ENCODE peak calls at places on chromosomes 13 and 19, in ten cellular contexts. X is central memory CD4-positive, alpha-beta T cell; S is GM12891; N is Kasumi-1; T is stromal cell of bone marrow; V is activated CD4-positive, alpha-beta T cell treated with anti-CD3 and anti-CD28 coated beads, Interleukin-2, amount 10 ng/mL, durations not matched to agents 7 days and 5 days; K is NCI-H2081; G is neural crest cell; B is CMK; U is GM18507. D is an unnamed sample.

GRCh38 chr19:13160557-13160956 is 10.3 kb downstream of the IER2 start:
- DNase-seq in N (no peak), B (no peak), U (no peak), K (no peak), V (no peak), S (no peak), T (no peak), G (no peak), X (no peak), D (no peak)

GRCh38 chr13:92838786-92839185 is 387.8 kb upstream of the GPC6 start:
- DNase-seq in U (no peak), X (no peak), T (peak), S (no peak), K (no peak), G (no peak), N (no peak), V (no peak), B (no peak), D (peak)

GRCh38 chr13:24290280-24290932 is 19.0 kb upstream of the C1QTNF9 start:
- DNase-seq in T (no peak), S (no peak), K (no peak), G (no peak), B (no peak), U (no peak), X (no peak), V (no peak), N (no peak), D (no peak)

GRCh38 chr19:33727331-33728028 is 69.2 kb upstream of the KCTD15 start:
- DNase-seq in B (no peak), V (no peak), X (no peak), N (no peak), K (no peak), S (no peak), G (no peak), U (no peak), T (no peak), D (no peak)

GRCh38 chr19:1016647-1017114 is 4.2 kb downstream of the TMEM259 start:
- DNase-seq in G (no peak), B (no peak), S (no peak), N (no peak), V (no peak), X (no peak), T (no peak), U (no peak), K (no peak), D (no peak)

GRCh38 chr13:74930402-74931165 is 551.4 kb downstream of the TBC1D4 start:
- DNase-seq in B (no peak), X (no peak), T (peak), G (no peak), U (no peak), V (no peak), S (no peak), N (no peak), K (no peak), D (peak)

GRCh38 chr19:54255105-54255775 is 1.8 kb downstream of the LILRB5 start:
- DNase-seq in V (no peak), X (no peak), G (no peak), K (no peak), N (no peak), S (no peak), U (no peak), T (no peak), B (no peak), D (no peak)

GRCh38 chr19:55857149-55857548 is 20.8 kb downstream of the NLRP4 start:
- DNase-seq in B (no peak), X (no peak), G (no peak), V (no peak), N (peak), U (no peak), T (no peak), S (no peak), K (no peak), D (no peak)

GRCh38 chr13:35855531-35856019 is 275.6 kb downstream of the DCLK1 start:
- DNase-seq in U (no peak), S (no peak), X (no peak), K (peak), T (no peak), N (no peak), G (no peak), V (no peak), B (no peak), D (no peak)

GRCh38 chr19:56294557-56294956 is 20.1 kb downstream of the ZSCAN5A start:
- DNase-seq in N (no peak), B (no peak), X (no peak), K (peak), G (no peak), S (no peak), V (no peak), U (no peak), T (no peak), D (no peak)

GRCh38 chr19:3206216-3206953 is 18.1 kb upstream of the CELF5 start:
- DNase-seq in K (no peak), G (no peak), B (no peak), U (no peak), N (no peak), X (no peak), T (no peak), V (no peak), S (no peak), D (no peak)

GRCh38 chr19:2230807-2231533 is 5.2 kb downstream of the PLEKHJ1 start:
- DNase-seq in X (no peak), B (no peak), U (no peak), K (no peak), S (no peak), V (no peak), N (no peak), T (no peak), G (no peak), D (no peak)

GRCh38 chr19:2289714-2290435 is 7.9 kb upstream of the PEAK3 start:
- DNase-seq in S (peak), V (peak), T (no peak), X (peak), B (peak), K (no peak), U (peak), G (no peak), N (peak), D (no peak)

GRCh38 chr13:98984118-98984517 is 6.3 kb upstream of the DOCK9 start:
- DNase-seq in S (no peak), K (no peak), B (no peak), N (no peak), X (no peak), U (no peak), T (no peak), V (no peak), G (no peak), D (no peak)

GRCh38 chr19:43725468-43725867 is 9.6 kb downstream of the IRGC start:
- DNase-seq in N (peak), S (no peak), U (peak), T (no peak), B (peak), K (no peak), G (no peak), X (no peak), V (no peak), D (no peak)

GRCh38 chr19:57233207-57233606 is 2.4 kb downstream of the AURKC start:
- DNase-seq in V (no peak), X (no peak), N (peak), T (no peak), K (no peak), U (no peak), S (no peak), B (no peak), G (no peak), D (no peak)

GRCh38 chr13:95494082-95494681 is 58.3 kb upstream of the CLDN10 start:
- DNase-seq in B (peak), X (peak), U (peak), V (peak), K (peak), S (peak), T (no peak), G (peak), N (peak), D (no peak)

GRCh38 chr19:16013851-16014840 is 62.1 kb upstream of the TPM4 start:
- DNase-seq in U (no peak), G (no peak), K (no peak), T (no peak), S (no peak), X (no peak), B (no peak), N (no peak), V (no peak), D (no peak)

GRCh38 chr13:112932971-112933370 is 36.0 kb upstream of the MCF2L start:
- DNase-seq in V (no peak), U (no peak), G (no peak), B (no peak), K (no peak), N (no peak), T (no peak), S (no peak), X (no peak), D (no peak)

GRCh38 chr13:105567951-105568510 is 967.4 kb downstream of the EFNB2 start:
- DNase-seq in B (no peak), S (no peak), G (no peak), X (no peak), K (no peak), U (no peak), T (no peak), N (no peak), V (no peak), D (no peak)

GRCh38 chr13:80180745-80181144 is 160.2 kb downstream of the SPRY2 start:
- DNase-seq in B (no peak), K (no peak), X (no peak), N (no peak), G (no peak), V (no peak), S (no peak), U (no peak), T (no peak), D (no peak)

GRCh38 chr13:110308377-110309158 is 1.5 kb downstream of the COL4A2 start:
- DNase-seq in V (no peak), K (peak), B (no peak), N (no peak), G (peak), T (no peak), S (no peak), U (no peak), X (no peak), D (no peak)

GRCh38 chr13:80740076-80740475 is 399.1 kb upstream of the SPRY2 start:
- DNase-seq in K (no peak), T (no peak), N (no peak), G (no peak), S (no peak), B (no peak), U (no peak), X (no peak), V (no peak), D (no peak)

GRCh38 chr19:46859637-46860124 is 1.1 kb upstream of the ARHGAP35 start:
- DNase-seq in N (peak), T (no peak), U (no peak), G (no peak), X (no peak), V (no peak), S (no peak), B (peak), K (peak), D (no peak)

GRCh38 chr19:39171479-39172465 is 25.0 kb upstream of the NCCRP1 start:
- DNase-seq in S (no peak), V (no peak), G (no peak), N (no peak), U (no peak), T (no peak), K (no peak), B (no peak), X (no peak), D (no peak)

GRCh38 chr13:110001622-110002275 is 215.4 kb upstream of the IRS2 start:
- DNase-seq in V (no peak), G (no peak), B (no peak), U (no peak), N (no peak), T (no peak), K (no peak), X (no peak), S (no peak), D (no peak)

GRCh38 chr13:42981317-42981716 is 10.7 kb downstream of the EPSTI1 start:
- DNase-seq in B (no peak), T (peak), S (no peak), X (no peak), V (no peak), K (no peak), U (no peak), N (no peak), G (no peak), D (peak)

GRCh38 chr19:35730326-35730725 is 11.9 kb downstream of the IGFLR1 start:
- DNase-seq in X (no peak), T (no peak), G (no peak), U (no peak), S (no peak), K (no peak), N (no peak), V (no peak), B (no peak), D (no peak)

GRCh38 chr13:22944378-22944777 is 236.4 kb upstream of the SGCG start:
- DNase-seq in S (no peak), K (no peak), U (no peak), X (no peak), V (no peak), T (no peak), B (no peak), G (no peak), N (no peak), D (no peak)

GRCh38 chr13:67119481-67119883 is 110.7 kb downstream of the PCDH9 start:
- DNase-seq in X (no peak), B (no peak), V (no peak), G (no peak), K (no peak), T (peak), S (no peak), N (no peak), U (no peak), D (peak)

GRCh38 chr13:106133025-106133424 is 402.4 kb downstream of the EFNB2 start:
- DNase-seq in S (no peak), G (no peak), U (no peak), K (no peak), X (no peak), N (no peak), B (no peak), V (no peak), T (no peak), D (no peak)

GRCh38 chr19:47020992-47021496 is 1.4 kb downstream of the NPAS1 start:
- DNase-seq in T (no peak), K (no peak), B (no peak), N (no peak), U (no peak), S (no peak), G (no peak), X (no peak), V (no peak), D (no peak)

GRCh38 chr19:31461814-31462539 is 112.7 kb upstream of the TSHZ3 start:
- DNase-seq in X (no peak), U (no peak), N (no peak), K (no peak), T (no peak), S (no peak), G (no peak), B (no peak), V (no peak), D (no peak)

GRCh38 chr19:55600336-55601028 is 394 bp downstream of the ZNF524 start:
- DNase-seq in X (no peak), N (peak), G (no peak), T (no peak), B (peak), V (no peak), K (peak), S (peak), U (no peak), D (no peak)